ENCODE peak calls at places on chromosomes 6 and 20, in eight cellular contexts. M, H, W, Q, O, B, S and A are unnamed samples.

GRCh38 chr6:6220718-6221117 is 99.7 kb downstream of the F13A1 start:
- DNase-seq in Q (no peak), O (no peak), W (no peak), H (no peak), M (no peak), B (no peak), S (no peak), A (no peak)

GRCh38 chr20:63602321-63602720 is 24.6 kb downstream of the GMEB2 start:
- DNase-seq in B (no peak), O (no peak), Q (no peak), M (no peak), S (no peak), H (no peak), W (no peak), A (no peak)

GRCh38 chr6:47153066-47153755 is 111.1 kb upstream of the ADGRF1 start:
- DNase-seq in W (no peak), Q (no peak), B (no peak), S (peak; percentile 68), O (no peak), M (peak; percentile 99), H (peak; percentile 62), A (no peak)

GRCh38 chr6:3355358-3356055 is 96.8 kb downstream of the PSMG4 start:
- DNase-seq in S (no peak), O (peak; percentile 39), Q (peak; percentile 17), B (peak; percentile 46), H (no peak), W (peak; percentile 38), M (peak; percentile 50), A (no peak)

GRCh38 chr20:60447703-60448102 is 489.5 kb downstream of the CDH26 start:
- DNase-seq in W (no peak), H (no peak), B (no peak), M (no peak), S (no peak), Q (no peak), O (no peak), A (no peak)

GRCh38 chr6:106534564-106534982 is 94.7 kb downstream of the RTN4IP1 start:
- DNase-seq in Q (peak; percentile 28), S (no peak), B (no peak), W (no peak), M (no peak), H (no peak), O (no peak), A (no peak)

GRCh38 chr20:61134286-61135035 is 117.6 kb upstream of the CDH4 start:
- DNase-seq in Q (no peak), B (no peak), H (no peak), O (no peak), S (no peak), W (no peak), M (no peak), A (no peak)

GRCh38 chr6:101404767-101405166 is 11.3 kb downstream of the GRIK2 start:
- DNase-seq in H (no peak), M (no peak), B (no peak), Q (no peak), O (no peak), W (no peak), S (no peak), A (no peak)

GRCh38 chr6:7171119-7171518 is 63.4 kb downstream of the RREB1 start:
- DNase-seq in H (peak; percentile 45), Q (no peak), S (peak; percentile 86), M (no peak), B (no peak), O (no peak), W (no peak), A (no peak)

GRCh38 chr6:169244684-169245383 is 8.8 kb downstream of the THBS2 start:
- DNase-seq in B (no peak), Q (no peak), M (no peak), S (no peak), W (no peak), H (no peak), O (no peak), A (no peak)

GRCh38 chr20:48186915-48187314 is 401.6 kb upstream of the SULF2 start:
- DNase-seq in O (no peak), Q (no peak), S (no peak), H (no peak), M (no peak), B (no peak), W (no peak), A (no peak)

GRCh38 chr6:15430181-15430580 is 184.3 kb downstream of the JARID2 start:
- DNase-seq in Q (no peak), W (no peak), M (no peak), S (no peak), H (no peak), B (no peak), O (no peak), A (no peak)

GRCh38 chr20:13800728-13801134 is 15.9 kb downstream of the NDUFAF5 start:
- DNase-seq in B (no peak), H (peak; percentile 89), O (peak; percentile 87), Q (no peak), W (no peak), M (no peak), S (no peak), A (peak; percentile 11)

GRCh38 chr20:48761023-48761785 is 66.6 kb downstream of the PREX1 start:
- DNase-seq in H (no peak), M (no peak), W (peak; percentile 70), Q (peak; percentile 56), O (peak; percentile 46), S (no peak), B (peak; percentile 75), A (no peak)

GRCh38 chr6:51936941-51937340 is 150.5 kb downstream of the PKHD1 start:
- DNase-seq in W (no peak), B (no peak), Q (no peak), M (no peak), S (no peak), H (no peak), O (no peak), A (no peak)

GRCh38 chr20:32249030-32249738 is 28.3 kb upstream of the KIF3B start:
- DNase-seq in M (no peak), W (peak; percentile 28), B (peak; percentile 83), Q (peak; percentile 5), H (no peak), O (no peak), S (no peak), A (no peak)

GRCh38 chr20:13494019-13494418 is 144.7 kb downstream of the TASP1 start:
- DNase-seq in O (no peak), B (no peak), W (no peak), M (no peak), S (no peak), Q (no peak), H (no peak), A (no peak)

GRCh38 chr20:56414842-56415765 is 3.0 kb downstream of the CASS4 start:
- DNase-seq in O (peak; percentile 8), H (no peak), S (no peak), Q (peak; percentile 44), B (peak; percentile 52), M (no peak), W (peak; percentile 50), A (no peak)

GRCh38 chr6:28653876-28654275 is 128.2 kb downstream of the GPX5 start:
- DNase-seq in Q (no peak), W (no peak), M (no peak), H (no peak), S (no peak), B (no peak), O (no peak), A (no peak)

GRCh38 chr6:27894839-27895762 is 17.1 kb downstream of the OR2B2 start:
- DNase-seq in S (peak; percentile 57), Q (peak; percentile 45), M (peak; percentile 64), B (peak; percentile 75), O (peak; percentile 60), W (peak; percentile 67), H (peak; percentile 85), A (peak; percentile 39)

GRCh38 chr20:41747226-41747625 is 129.0 kb upstream of the CHD6 start:
- DNase-seq in B (no peak), H (no peak), W (no peak), M (no peak), O (no peak), S (no peak), Q (no peak), A (no peak)

GRCh38 chr6:42891199-42891722 is 11.8 kb downstream of the RPL7L1 start:
- DNase-seq in M (no peak), S (no peak), B (no peak), W (no peak), O (no peak), Q (no peak), H (no peak), A (no peak)
- H3K27ac ChIP-seq in M (no peak overlapping the region), S (peak overlapping the region; percentile 99), B (peak overlapping the region; percentile 85), W (peak overlapping the region; percentile 91), O (peak overlapping the region; percentile 91), Q (peak overlapping the region; percentile 89), H (peak overlapping the region; percentile 94), A (peak overlapping the region; percentile 85)

DNA sequence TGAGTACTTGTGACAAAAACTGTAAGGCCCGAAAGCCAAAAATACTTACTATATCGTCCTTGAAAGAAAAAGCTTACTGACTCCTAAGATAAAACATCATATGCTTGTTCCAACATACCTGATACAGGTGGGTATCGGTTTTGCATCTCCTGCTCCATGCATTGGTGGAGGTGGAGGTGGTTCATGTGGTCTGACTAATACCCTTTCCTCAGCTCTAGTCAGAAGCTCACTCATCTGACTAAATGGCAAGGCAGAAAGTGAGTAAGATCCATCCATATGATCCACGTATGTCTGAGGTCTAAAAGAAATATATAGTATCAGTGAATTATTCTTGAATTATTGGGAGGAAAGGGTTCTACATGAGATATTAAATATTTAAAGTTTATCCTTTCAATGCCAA is 76.2 kb downstream of the WASF1 start:
- DNase-seq in W (no peak), M (no peak), B (no peak), H (no peak), S (no peak), O (no peak), Q (no peak), A (no peak)
- H3K27ac ChIP-seq in W (no peak overlapping the region), M (no peak overlapping the region), B (no peak overlapping the region), H (no peak overlapping the region), S (no peak overlapping the region), O (no peak overlapping the region), Q (no peak overlapping the region), A (no peak overlapping the region)

DNA sequence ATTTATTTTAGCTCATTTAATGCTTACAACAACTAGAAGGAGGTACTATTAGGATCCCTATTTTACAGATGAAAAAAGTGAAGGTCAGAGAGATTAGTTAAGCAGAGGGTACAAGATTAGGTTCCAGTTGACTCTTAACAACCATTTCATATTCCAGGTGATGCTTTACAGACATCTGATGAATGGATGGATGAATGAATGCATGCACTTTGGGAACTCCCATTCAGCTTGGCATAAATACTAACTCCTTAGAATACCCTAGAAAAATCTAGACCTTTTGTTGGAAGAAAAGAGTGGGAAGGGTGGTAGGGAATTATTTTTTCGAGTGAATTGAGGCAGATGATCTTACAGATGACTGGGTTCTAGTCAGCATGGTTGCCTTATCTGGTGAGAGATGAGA is 746 bp upstream of the SNRPB2 start:
- DNase-seq in H (no peak), W (no peak), S (no peak), B (no peak), Q (no peak), O (no peak), M (no peak), A (no peak)
- H3K27ac ChIP-seq in H (no peak overlapping the region), W (no peak overlapping the region), S (no peak overlapping the region), B (no peak overlapping the region), Q (peak overlapping the region; percentile 45), O (peak overlapping the region; percentile 83), M (no peak overlapping the region), A (no peak overlapping the region)

GRCh38 chr20:59004763-59005522 is 2.1 kb downstream of the CTSZ start:
- DNase-seq in H (peak; percentile 71), B (peak; percentile 54), M (no peak), S (peak; percentile 20), W (peak; percentile 59), Q (peak; percentile 46), O (peak; percentile 65), A (no peak)
- H3K27ac ChIP-seq in H (no peak overlapping the region), B (no peak overlapping the region), M (no peak overlapping the region), S (no peak overlapping the region), W (no peak overlapping the region), Q (peak overlapping the region; percentile 13), O (no peak overlapping the region), A (peak overlapping the region; percentile 67)

GRCh38 chr6:62283359-62283758 is 2.7 kb downstream of the KHDRBS2 start:
- DNase-seq in O (no peak), H (no peak), W (no peak), M (no peak), B (no peak), S (no peak), Q (no peak), A (no peak)
- H3K27ac ChIP-seq in O (no peak overlapping the region), H (no peak overlapping the region), W (no peak overlapping the region), M (no peak overlapping the region), B (no peak overlapping the region), S (no peak overlapping the region), Q (no peak overlapping the region), A (no peak overlapping the region)